ENCODE peak calls at places on chromosomes 13 and 19, in seven cellular contexts. R is heart left ventricle, M is tibial nerve, X is A549, H is body of pancreas, D is K562, I is adrenal gland. T is an unnamed sample.

GRCh38 chr13:97371486-97372109 is 62.4 kb upstream of the RAP2A start:
- DNase-seq in R (no peak), M (no peak), X (no peak), H (no peak), D (no peak), I (no peak), T (no peak)

GRCh38 chr13:109483369-109483768 is 303.0 kb downstream of the IRS2 start:
- DNase-seq in R (no peak), M (no peak), X (no peak), H (no peak), D (no peak), I (no peak), T (no peak)

GRCh38 chr19:40365613-40366401 is 17.3 kb downstream of the PLD3 start:
- DNase-seq in R (peak; percentile 70), M (peak; percentile 44), X (peak; percentile 96), H (peak; percentile 43), D (peak; percentile 98), I (peak; percentile 77), T (peak; percentile 74)

GRCh38 chr13:29589234-29589633 is 6.3 kb downstream of the SLC7A1 start:
- DNase-seq in R (no peak), M (no peak), X (no peak), H (peak; percentile 52), D (no peak), I (peak; percentile 54), T (no peak)

GRCh38 chr19:50406156-50406820 is 12.4 kb upstream of the SPIB start:
- DNase-seq in R (no peak), M (no peak), X (no peak), H (no peak), D (no peak), I (no peak), T (no peak)

GRCh38 chr19:47226426-47227346 is 4.3 kb downstream of the BBC3 start:
- DNase-seq in R (peak; percentile 95), M (peak; percentile 72), X (peak; percentile 84), H (peak; percentile 81), D (peak; percentile 56), I (peak; percentile 90), T (peak; percentile 75)

GRCh38 chr19:6464070-6464873 is at the start of gene CRB3:
- DNase-seq in R (no peak), M (no peak), X (peak; percentile 40), H (peak; percentile 97), D (no peak), I (no peak), T (no peak)

GRCh38 chr13:58190578-58190977 is 559.0 kb downstream of the PCDH17 start:
- DNase-seq in R (no peak), M (no peak), X (no peak), H (no peak), D (no peak), I (no peak), T (no peak)

GRCh38 chr19:40607898-40608621 is 6.9 kb downstream of the LTBP4 start:
- DNase-seq in R (peak; percentile 34), M (no peak), X (no peak), H (no peak), D (no peak), I (no peak), T (no peak)

GRCh38 chr19:7172794-7173193 is 103.3 kb downstream of the ZNF557 start:
- DNase-seq in R (no peak), M (no peak), X (no peak), H (no peak), D (no peak), I (no peak), T (no peak)

GRCh38 chr13:113976711-113977684 is 3.1 kb upstream of the C13orf46 start:
- DNase-seq in R (no peak), M (no peak), X (peak; percentile 11), H (peak; percentile 47), D (no peak), I (no peak), T (no peak)

GRCh38 chr19:17950310-17951150 is 16.4 kb upstream of the KCNN1 start:
- DNase-seq in R (no peak), M (no peak), X (no peak), H (no peak), D (peak; percentile 45), I (no peak), T (no peak)

DNA sequence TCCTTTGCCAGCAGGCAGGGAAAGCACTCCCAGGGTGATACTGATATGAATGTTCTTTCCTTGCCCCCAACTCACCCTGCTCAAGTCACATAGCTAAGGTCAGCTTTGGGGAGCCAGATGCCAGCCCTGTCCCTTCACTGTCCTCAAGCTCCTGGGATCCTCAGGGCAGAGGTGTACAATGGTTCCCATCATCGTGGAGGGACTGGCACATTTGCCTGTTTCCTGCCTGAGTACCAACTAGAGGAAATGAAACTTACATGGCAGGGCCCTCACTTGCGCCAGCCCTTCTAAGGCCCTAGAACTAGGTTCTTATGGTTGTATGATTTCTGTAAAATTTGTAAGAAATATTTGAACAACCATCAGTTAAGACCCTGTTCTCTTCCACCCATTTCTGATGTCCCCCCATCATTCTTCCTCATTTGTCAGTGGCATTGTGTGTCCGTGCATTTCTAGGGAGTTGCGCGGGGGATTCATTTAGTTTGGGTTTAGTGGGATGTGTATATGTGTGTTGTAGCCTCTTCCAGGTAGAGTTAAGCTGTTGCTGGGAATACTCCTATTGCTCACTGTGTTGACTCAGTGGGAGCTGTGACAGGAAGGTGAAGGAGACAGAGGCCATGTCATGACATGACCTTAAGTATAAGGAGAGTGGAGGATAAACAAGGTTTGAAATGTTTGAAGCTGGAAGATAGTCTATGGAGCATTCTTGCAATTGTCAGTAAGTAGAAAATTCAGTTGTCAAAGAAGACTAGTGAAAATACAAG is 41.3 kb upstream of the RCBTB2 start:
- DNase-seq in R (no peak), M (no peak), X (no peak), H (no peak), D (no peak), I (no peak), T (no peak)
- H3K27ac ChIP-seq in R (no peak overlapping the region), M (peak overlapping the region; percentile 10), X (no peak overlapping the region), H (peak overlapping the region; percentile 17), D (no peak overlapping the region), I (peak overlapping the region; percentile 27), T (no peak overlapping the region)

DNA sequence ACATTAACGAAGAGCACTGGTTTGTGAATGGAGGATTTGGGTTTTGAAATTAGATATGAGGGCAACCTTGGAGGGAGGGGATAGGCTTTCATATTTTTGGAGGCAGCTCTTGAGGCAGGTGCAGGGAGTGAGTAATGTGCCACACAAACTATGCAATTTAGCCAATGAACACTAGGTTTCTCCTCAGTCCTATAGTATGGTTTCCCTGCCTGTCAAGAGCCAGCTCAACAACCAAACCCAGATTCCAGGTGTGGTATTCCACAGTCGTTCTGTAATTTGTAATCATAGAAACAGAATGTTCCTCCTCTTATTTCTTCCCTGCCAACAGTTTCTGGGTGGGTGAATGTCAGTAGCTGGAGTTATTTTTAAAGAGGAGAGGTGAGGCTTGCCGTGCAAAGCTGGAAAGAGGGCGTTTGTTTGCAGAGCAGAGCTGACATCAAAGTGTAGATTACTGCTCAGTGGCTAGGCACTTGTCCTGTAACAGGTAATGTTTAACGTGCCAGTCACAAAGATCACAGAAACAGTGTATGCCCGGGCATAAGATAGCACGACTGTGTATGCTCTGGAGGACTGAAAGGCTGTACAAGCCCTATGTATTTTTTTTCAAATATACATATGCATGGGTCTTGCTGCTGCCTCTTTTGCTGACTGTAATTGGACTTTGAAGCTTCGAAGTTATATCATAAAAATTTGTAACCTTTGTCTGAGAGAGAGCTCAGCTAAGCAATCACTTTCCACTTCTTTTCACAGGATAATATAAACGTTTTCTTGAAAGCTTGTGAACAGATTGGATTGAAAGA is 124.3 kb downstream of the LMO7 start:
- DNase-seq in R (peak; percentile 37), M (no peak), X (peak; percentile 50), H (peak; percentile 72), D (no peak), I (no peak), T (no peak)
- H3K4me3 ChIP-seq in R (peak overlapping the region; percentile 49), M (no peak overlapping the region), X (peak overlapping the region; percentile 48), H (peak overlapping the region; percentile 33), D (no peak overlapping the region), I (no peak overlapping the region), T (peak overlapping the region; percentile 26)

GRCh38 chr19:31271569-31271911 is 77.7 kb downstream of the TSHZ3 start:
- DNase-seq in R (no peak), M (no peak), X (no peak), H (no peak), D (no peak), I (no peak), T (no peak)
- TF ChIP-seq POLR2A in R (no peak), M (no peak), X (no peak), H (no peak), D (no peak), I (no peak), T (no peak)

GRCh38 chr13:48158290-48158689 is 63.4 kb upstream of the MED4 start:
- DNase-seq in R (no peak), M (no peak), X (no peak), H (no peak), D (no peak), I (no peak), T (no peak)
- H3K27ac ChIP-seq in R (no peak overlapping the region), M (peak overlapping the region; percentile 38), X (no peak overlapping the region), H (peak overlapping the region; percentile 84), D (no peak overlapping the region), I (no peak overlapping the region), T (no peak overlapping the region)